ENCODE peak calls at places on chromosomes 16 and 17, in four cellular contexts. K is MM.1S, M is HFFc6, C is fibroblast of pulmonary artery. A is an unnamed sample.

GRCh38 chr17:78051186-78051972 is 77.2 kb downstream of the TMC6 start:
- DNase-seq in K (no peak), M (no peak), C (no peak), A (no peak)

GRCh38 chr17:7914771-7915610 is 1.1 kb downstream of the RNF227 start:
- DNase-seq in K (no peak), M (peak; percentile 27), C (peak; percentile 70), A (no peak)

GRCh38 chr16:51287231-51287630 is 136.2 kb upstream of the SALL1 start:
- DNase-seq in K (no peak), M (no peak), C (no peak), A (no peak)

GRCh38 chr17:74282587-74283370 is 8.7 kb downstream of the DNAI2 start:
- DNase-seq in K (no peak), M (no peak), C (no peak), A (peak; percentile 88)

GRCh38 chr16:29688172-29688571 is 9.2 kb downstream of the QPRT start:
- DNase-seq in K (no peak), M (no peak), C (no peak), A (no peak)

GRCh38 chr16:70253291-70254094 is 1.8 kb upstream of the EXOSC6 start:
- DNase-seq in K (peak; percentile 33), M (peak; percentile 24), C (peak; percentile 59), A (peak; percentile 64)

GRCh38 chr17:80987941-80988461 is 3.6 kb upstream of the CHMP6 start:
- DNase-seq in K (no peak), M (no peak), C (no peak), A (no peak)

GRCh38 chr17:60971515-60972369 is 294.1 kb downstream of the BCAS3 start:
- DNase-seq in K (peak; percentile 56), M (peak; percentile 57), C (peak; percentile 71), A (peak; percentile 62)

GRCh38 chr16:3951861-3952332 is 71.4 kb upstream of the CREBBP start:
- DNase-seq in K (no peak), M (no peak), C (peak; percentile 46), A (no peak)

GRCh38 chr17:77875881-77876509 is 82.5 kb upstream of the TNRC6C start:
- DNase-seq in K (peak; percentile 57), M (peak; percentile 9), C (no peak), A (peak; percentile 59)

GRCh38 chr17:78096093-78096492 is 32.5 kb downstream of the TMC6 start:
- DNase-seq in K (no peak), M (no peak), C (no peak), A (no peak)

GRCh38 chr17:36632916-36633846 is 31.8 kb downstream of the MRM1 start:
- DNase-seq in K (no peak), M (no peak), C (no peak), A (no peak)

GRCh38 chr17:8623591-8623990 is 6.9 kb downstream of the MYH10 start:
- DNase-seq in K (no peak), M (no peak), C (peak; percentile 40), A (no peak)

GRCh38 chr16:73527191-73527590 is 479.3 kb upstream of the ZFHX3 start:
- DNase-seq in K (no peak), M (no peak), C (no peak), A (no peak)

GRCh38 chr17:48472485-48473281 is 42.7 kb upstream of the SKAP1 start:
- DNase-seq in K (peak; percentile 73), M (peak; percentile 77), C (peak; percentile 44), A (no peak)

GRCh38 chr17:67615736-67616135 is 102.0 kb upstream of the NOL11 start:
- DNase-seq in K (no peak), M (no peak), C (no peak), A (no peak)

GRCh38 chr16:20707461-20707860 is 10.0 kb upstream of the ACSM1 start:
- DNase-seq in K (no peak), M (no peak), C (no peak), A (no peak)

GRCh38 chr16:69406780-69407331 is 17.6 kb upstream of the CYB5B start:
- DNase-seq in K (no peak), M (peak; percentile 15), C (no peak), A (peak; percentile 37)

GRCh38 chr17:2002767-2003329 is 22.3 kb downstream of the RTN4RL1 start:
- DNase-seq in K (no peak), M (no peak), C (no peak), A (no peak)

GRCh38 chr17:7769854-7770253 is 52.3 kb downstream of the DNAH2 start:
- DNase-seq in K (no peak), M (no peak), C (no peak), A (no peak)

GRCh38 chr17:42623732-42624596 is 14.5 kb downstream of the TUBG1 start:
- DNase-seq in K (no peak), M (no peak), C (peak; percentile 30), A (no peak)
- TF ChIP-seq CTCF in K (no peak), M (no peak), C (no peak), A (no peak)

GRCh38 chr17:50594931-50595330 is 34.4 kb downstream of the CACNA1G start:
- DNase-seq in K (no peak), M (no peak), C (no peak), A (no peak)

GRCh38 chr17:50594040-50594618 is 33.6 kb downstream of the CACNA1G start:
- DNase-seq in K (no peak), M (no peak), C (no peak), A (no peak)

GRCh38 chr17:50593321-50593720 is 32.8 kb downstream of the CACNA1G start:
- DNase-seq in K (no peak), M (no peak), C (no peak), A (no peak)

GRCh38 chr17:50598487-50598886 is 36.2 kb upstream of the ABCC3 start:
- DNase-seq in K (peak; percentile 49), M (no peak), C (no peak), A (no peak)

DNA sequence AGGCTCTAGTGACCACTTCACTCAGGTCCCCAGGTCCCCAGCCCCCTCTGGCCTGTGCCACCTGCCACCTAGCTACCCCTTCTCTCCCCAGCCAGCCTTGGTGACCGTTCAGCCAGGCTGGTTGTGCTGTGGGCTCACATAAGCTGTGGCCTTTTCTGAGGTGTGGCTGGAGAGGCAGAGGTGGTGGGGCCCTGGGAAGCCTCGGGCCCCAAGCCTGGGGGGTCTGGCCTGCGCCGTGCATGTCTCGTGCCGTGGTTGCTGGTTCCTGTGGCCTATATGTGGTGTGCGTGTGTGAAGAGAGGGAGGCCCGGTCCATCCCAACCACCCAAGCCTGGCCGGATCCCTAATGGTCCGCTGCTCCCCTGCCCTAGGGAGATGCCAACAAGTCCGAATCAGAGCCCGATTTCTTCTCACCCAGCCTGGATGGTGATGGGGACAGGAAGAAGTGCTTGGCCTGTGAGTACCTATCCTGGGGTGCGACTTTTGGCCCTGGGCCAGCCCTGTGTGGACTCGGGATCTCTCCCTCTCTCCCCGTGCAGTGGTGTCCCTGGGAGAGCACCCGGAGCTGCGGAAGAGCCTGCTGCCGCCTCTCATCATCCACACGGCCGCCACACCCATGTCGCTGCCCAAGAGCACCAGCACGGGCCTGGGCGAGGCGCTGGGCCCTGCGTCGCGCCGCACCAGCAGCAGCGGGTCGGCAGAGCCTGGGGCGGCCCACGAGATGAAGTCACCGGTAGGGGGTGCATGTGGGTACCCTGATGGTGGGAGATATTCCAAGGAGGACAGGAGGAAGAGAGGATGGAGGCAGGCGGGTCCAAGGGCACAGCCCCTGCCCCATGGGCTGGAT is 35.9 kb downstream of the CACNA1G start:
- DNase-seq in K (no peak), M (no peak), C (no peak), A (no peak)
- TF ChIP-seq CTCF in K (peak; percentile 27), M (peak; percentile 62), C (peak; percentile 12), A (peak; percentile 19)

DNA sequence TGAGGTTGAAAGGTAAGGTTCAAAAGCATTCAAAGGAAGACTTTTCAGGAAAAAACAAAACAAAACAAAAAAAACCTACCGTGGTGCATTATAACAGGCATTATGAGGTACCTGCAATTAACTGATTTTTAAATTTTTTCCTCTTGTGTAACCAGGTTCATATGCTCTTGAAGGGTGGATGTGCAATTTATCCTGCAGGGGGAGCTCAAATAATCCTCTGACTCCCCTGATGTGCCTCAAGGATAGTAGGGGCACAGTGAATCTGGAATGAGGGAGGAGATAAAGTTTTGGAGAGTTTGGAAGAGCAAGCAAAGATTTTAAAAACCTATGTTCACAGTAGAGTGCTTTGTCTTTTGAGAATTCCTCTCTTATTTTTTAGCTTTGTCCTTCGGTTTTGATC is 1349.4 kb downstream of the CDH8 start:
- DNase-seq in K (no peak), M (no peak), C (no peak), A (no peak)
- TF ChIP-seq CTCF in K (peak; percentile 15), M (no peak), C (no peak), A (no peak)

GRCh38 chr16:76818611-76819181 is 372.3 kb upstream of the MON1B start:
- DNase-seq in K (no peak), M (no peak), C (no peak), A (no peak)
- TF ChIP-seq CTCF in K (no peak), M (no peak), C (no peak), A (no peak)

GRCh38 chr16:24834459-24835335 is 11.1 kb upstream of the SLC5A11 start:
- DNase-seq in K (peak; percentile 8), M (peak; percentile 34), C (peak; percentile 59), A (peak; percentile 19)
- TF ChIP-seq CTCF in K (peak; percentile 25), M (peak; percentile 78), C (peak; percentile 89), A (no peak)

GRCh38 chr16:2466667-2467300 is 4.3 kb upstream of the NTN3 start:
- DNase-seq in K (no peak), M (no peak), C (no peak), A (no peak)

GRCh38 chr16:2468142-2468724 is 2.9 kb upstream of the NTN3 start:
- DNase-seq in K (no peak), M (no peak), C (no peak), A (peak; percentile 51)

GRCh38 chr16:2464333-2464732 is 4.4 kb downstream of the TEDC2 start:
- DNase-seq in K (no peak), M (no peak), C (no peak), A (no peak)

GRCh38 chr16:2467301-2468141 is 3.6 kb upstream of the NTN3 start:
- DNase-seq in K (no peak), M (peak; percentile 46), C (peak; percentile 60), A (peak; percentile 62)

GRCh38 chr16:2465653-2466415 is 5.3 kb upstream of the NTN3 start:
- DNase-seq in K (no peak), M (no peak), C (no peak), A (no peak)
- TF ChIP-seq CTCF in K (peak; percentile 12), M (peak; percentile 60), C (peak; percentile 29), A (no peak)

A was measured in activated CD8-positive, alpha-beta T cell treated with anti-CD3 and anti-CD28 coated beads for 36 hours.